ENCODE peak calls at places on chromosome 20, in seven cellular contexts. I is SJSA1; L is psoas muscle; R is HepG2; A is uterus; S is left lung; Z is CD8-positive, alpha-beta T cell. C is an unnamed sample.

GRCh38 chr20:50283922-50284810 is 93.5 kb downstream of the CEBPB start:
- DNase-seq in Z (no peak), A (no peak), I (peak; percentile 68), L (peak; percentile 84), S (peak; percentile 94), R (peak; percentile 58), C (peak; percentile 90)

GRCh38 chr20:17225891-17226409 is 890 bp upstream of the PCSK2 start:
- DNase-seq in L (peak; percentile 34), A (no peak), R (no peak), I (no peak), S (peak; percentile 76), Z (no peak), C (peak; percentile 56)

GRCh38 chr20:41046716-41047115 is 18.1 kb downstream of the TOP1 start:
- DNase-seq in L (no peak), Z (no peak), A (no peak), I (no peak), R (no peak), S (no peak), C (no peak)

GRCh38 chr20:56967916-56968315 is 298.5 kb downstream of the BMP7 start:
- DNase-seq in A (no peak), L (no peak), Z (no peak), R (no peak), I (no peak), S (no peak), C (no peak)

GRCh38 chr20:42639140-42639539 is 550.6 kb downstream of the PTPRT start:
- DNase-seq in Z (no peak), R (no peak), S (no peak), I (no peak), A (no peak), L (no peak), C (no peak)

GRCh38 chr20:21102252-21102609 is 3.9 kb downstream of the LINC00237 start:
- DNase-seq in I (no peak), A (no peak), S (no peak), L (no peak), Z (no peak), R (no peak), C (peak; percentile 51)

GRCh38 chr20:61639200-61639599 is 387.1 kb downstream of the CDH4 start:
- DNase-seq in R (no peak), S (no peak), I (no peak), Z (no peak), L (no peak), A (no peak), C (no peak)

GRCh38 chr20:13684566-13685222 is 46.0 kb upstream of the TASP1 start:
- DNase-seq in L (no peak), Z (no peak), R (no peak), S (no peak), I (no peak), A (no peak), C (no peak)

GRCh38 chr20:931401-931800 is 15.3 kb upstream of the ANGPT4 start:
- DNase-seq in A (no peak), L (no peak), I (no peak), Z (no peak), S (no peak), R (no peak), C (no peak)

GRCh38 chr20:1833728-1834726 is 61.2 kb upstream of the SIRPA start:
- DNase-seq in R (no peak), A (no peak), L (no peak), S (no peak), I (no peak), Z (no peak), C (no peak)

DNA sequence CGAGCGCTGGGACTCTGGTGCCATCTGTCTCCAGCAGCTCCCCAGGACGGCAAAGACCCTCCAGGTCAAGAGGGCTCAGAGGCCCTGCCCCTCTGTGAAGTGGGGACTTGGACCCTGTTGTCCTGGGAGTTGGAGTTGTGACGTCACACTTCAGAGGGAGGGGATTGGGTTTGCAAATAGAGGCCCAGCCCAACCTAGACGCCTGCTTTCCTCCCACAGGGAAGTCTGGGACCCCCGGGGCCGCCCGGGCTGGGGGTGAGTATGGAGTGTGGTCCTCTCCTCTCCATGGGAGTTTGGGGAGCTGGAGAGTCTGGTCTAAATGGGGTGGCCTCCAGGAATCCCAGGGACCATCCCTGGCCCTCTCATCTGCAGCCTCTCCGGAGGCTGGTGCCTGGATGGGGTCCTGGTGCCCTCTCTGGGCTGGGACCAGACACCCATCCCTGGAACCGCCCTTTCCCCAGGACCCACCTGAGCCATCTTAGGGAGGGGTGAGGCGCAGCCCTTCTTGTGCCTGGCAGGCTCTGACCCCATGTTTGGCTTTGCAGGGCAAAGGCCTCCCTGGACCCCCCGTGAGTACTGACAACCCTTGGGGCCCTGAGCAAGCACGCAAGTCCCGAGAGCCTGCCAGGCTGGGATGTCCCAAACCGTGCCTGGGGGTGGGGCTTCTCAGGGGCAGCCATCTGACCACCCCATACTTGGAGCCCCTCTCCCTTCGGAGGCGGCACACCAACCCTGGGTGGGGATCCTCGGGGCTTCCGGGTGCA is 4.3 kb downstream of the COL9A3 start:
- DNase-seq in R (no peak), Z (no peak), A (no peak), I (no peak), S (no peak), L (no peak), C (no peak)
- H3K4me1 ChIP-seq in R (peaks cover 77% of the 10 kb centered on the region), Z (peaks cover 10% of the 10 kb centered on the region), A (peaks cover 34% of the 10 kb centered on the region), I (peaks cover 12% of the 10 kb centered on the region), S (peaks cover 32% of the 10 kb centered on the region), L (peaks cover 10% of the 10 kb centered on the region), C (peaks cover 23% of the 10 kb centered on the region)

DNA sequence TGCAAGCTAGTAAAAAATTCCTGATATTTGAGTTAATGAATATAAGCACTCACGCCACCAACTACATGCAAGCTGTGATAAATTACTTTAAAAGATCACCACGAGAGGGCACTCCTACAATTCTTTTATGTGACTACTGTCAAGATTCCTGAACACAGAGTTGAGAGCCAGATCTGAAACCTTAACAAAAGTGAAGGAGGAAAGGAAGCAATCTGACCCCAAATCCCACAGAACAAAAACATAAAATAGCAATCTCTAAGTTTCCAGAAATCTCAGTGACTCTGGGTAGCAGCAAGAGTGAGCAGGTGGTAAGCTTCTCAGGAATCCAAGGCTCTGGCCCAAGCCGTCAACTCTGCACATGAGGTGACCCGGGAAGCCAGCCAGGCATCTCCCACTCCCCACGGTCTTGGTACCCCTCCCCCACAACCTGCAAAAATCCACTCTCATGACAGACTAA is 55.1 kb downstream of the STAU1 start:
- DNase-seq in L (no peak), A (peak; percentile 25), S (no peak), R (peak; percentile 83), I (peak; percentile 48), Z (no peak), C (no peak)
- H3K27ac ChIP-seq in L (no peak overlapping the region), A (peak overlapping the region; percentile 20), S (no peak overlapping the region), R (no peak overlapping the region), I (no peak overlapping the region), Z (no peak overlapping the region), C (peak overlapping the region; percentile 18)

GRCh38 chr20:33812673-33813462 is 1.7 kb downstream of the CHMP4B start:
- DNase-seq in L (no peak), A (no peak), S (no peak), I (no peak), R (peak; percentile 91), Z (no peak), C (no peak)

GRCh38 chr20:33816191-33816590 is 5.0 kb downstream of the CHMP4B start:
- DNase-seq in I (no peak), A (no peak), R (no peak), S (no peak), Z (no peak), L (no peak), C (no peak)

GRCh38 chr20:33811763-33812672 is 870 bp downstream of the CHMP4B start:
- DNase-seq in I (peak; percentile 62), R (peak; percentile 66), A (peak; percentile 76), L (peak; percentile 85), Z (peak; percentile 40), S (peak; percentile 85), C (peak; percentile 74)

GRCh38 chr20:33815671-33816070 is 4.5 kb downstream of the CHMP4B start:
- DNase-seq in Z (no peak), L (no peak), A (no peak), R (no peak), S (no peak), I (no peak), C (no peak)

DNA sequence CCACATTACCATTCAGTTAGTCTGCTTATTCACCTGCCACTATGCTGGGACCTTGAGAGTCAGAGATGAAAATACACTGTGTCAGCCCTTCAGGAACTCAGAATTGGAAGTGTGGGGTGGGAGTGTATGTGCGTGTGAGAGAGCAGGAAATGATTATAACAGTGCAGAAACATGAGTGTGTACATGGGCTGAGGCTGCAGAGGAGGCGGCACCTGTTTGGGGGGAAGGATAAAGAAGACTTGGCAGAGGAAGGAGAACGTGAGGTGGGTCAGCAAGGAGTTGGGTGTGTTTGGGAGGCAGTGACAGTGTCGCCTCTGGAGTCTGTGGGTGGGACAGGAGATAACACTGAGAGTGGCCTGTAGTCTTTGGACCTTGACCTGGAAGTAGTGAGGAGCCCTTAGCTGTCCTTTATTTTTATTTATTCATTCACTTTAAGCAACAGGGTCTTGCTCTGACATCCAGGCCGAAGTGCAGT is 3.1 kb downstream of the CHMP4B start:
- DNase-seq in I (no peak), S (no peak), L (no peak), A (no peak), R (no peak), Z (no peak), C (no peak)
- H3K4me1 ChIP-seq in I (peaks cover 6% of the 10 kb centered on the region), S (peaks cover 80% of the 10 kb centered on the region), L (peaks cover 49% of the 10 kb centered on the region), A (peaks cover 3% of the 10 kb centered on the region), R (peaks cover 47% of the 10 kb centered on the region), Z (peaks cover 40% of the 10 kb centered on the region), C (peaks cover 75% of the 10 kb centered on the region)

GRCh38 chr20:64086801-64087200 is 2.6 kb upstream of the LKAAEAR1 start:
- DNase-seq in S (peak; percentile 13), L (no peak), I (no peak), A (no peak), R (no peak), Z (no peak), C (no peak)

GRCh38 chr20:64082821-64083379 is 1.3 kb downstream of the LKAAEAR1 start:
- DNase-seq in Z (no peak), I (no peak), S (peak; percentile 79), A (no peak), R (no peak), L (no peak), C (no peak)

GRCh38 chr20:64083380-64084208 is 604 bp downstream of the LKAAEAR1 start:
- DNase-seq in R (peak; percentile 67), I (peak; percentile 59), A (no peak), L (peak; percentile 82), Z (peak; percentile 67), S (peak; percentile 97), C (peak; percentile 88)

GRCh38 chr20:64082126-64082638 is 2.0 kb downstream of the LKAAEAR1 start:
- DNase-seq in R (peak; percentile 55), L (no peak), I (no peak), A (no peak), Z (no peak), S (peak; percentile 72), C (no peak)

DNA sequence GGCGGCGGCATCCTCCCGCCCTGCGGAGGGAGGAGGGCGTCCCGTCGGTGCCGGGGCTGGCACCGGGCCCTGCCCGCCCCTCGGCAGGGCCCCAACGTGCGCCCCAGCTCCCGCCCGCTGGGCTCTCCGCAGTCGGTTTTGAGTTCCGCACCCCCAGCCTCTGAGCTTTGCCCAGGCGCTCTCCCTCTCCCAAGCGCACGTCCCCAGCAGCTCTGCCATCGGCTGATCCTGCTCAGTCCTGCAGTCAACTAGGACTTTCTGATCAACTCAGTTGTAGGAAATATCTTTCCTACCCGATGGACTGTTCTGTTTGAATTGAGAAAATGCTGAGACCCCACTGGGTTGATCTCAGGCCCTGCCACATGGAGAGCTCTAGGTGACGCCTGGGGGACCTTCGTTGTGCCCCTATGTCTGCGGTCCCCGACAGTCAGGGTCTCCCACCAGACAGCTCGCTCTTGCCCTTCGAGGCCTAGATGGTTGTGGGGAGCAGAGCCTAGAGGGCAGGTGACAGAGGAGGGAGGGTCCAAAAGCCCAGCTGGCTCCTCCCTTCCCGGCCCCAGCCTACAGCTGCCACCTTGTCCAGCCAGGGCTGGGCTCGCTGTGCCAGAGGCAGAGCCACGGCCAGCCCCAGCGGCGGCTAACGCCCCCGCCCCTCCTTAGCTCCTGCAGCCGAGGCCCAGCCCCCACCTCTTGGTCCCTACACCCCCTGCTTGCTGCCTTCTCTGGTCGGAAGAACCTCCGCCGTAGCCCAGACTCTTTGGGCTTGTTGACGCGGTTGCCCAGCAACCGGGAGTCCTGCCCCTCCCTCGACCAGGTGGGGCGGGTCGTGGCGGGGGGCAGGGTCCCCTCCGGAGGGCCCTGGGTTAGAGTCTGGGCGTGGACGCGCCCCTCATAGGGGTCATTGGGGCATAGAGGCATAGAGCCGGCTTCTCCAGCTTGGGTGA is at the start of gene LKAAEAR1:
- DNase-seq in R (no peak), A (no peak), S (peak; percentile 70), Z (no peak), I (no peak), L (no peak), C (no peak)
- H3K27ac ChIP-seq in R (no peak within 1 kb of the TSS), A (no peak within 1 kb of the TSS), S (peak within 1 kb of the TSS; percentile 28), Z (no peak within 1 kb of the TSS), I (no peak within 1 kb of the TSS), L (no peak within 1 kb of the TSS), C (no peak within 1 kb of the TSS)